ENCODE peak calls at places on chromosomes 16 and 17, in four cellular contexts. Y is WTC11, O is K562, T is HepG2. C is an unnamed sample.

GRCh38 chr17:27414271-27414670 is 42.0 kb upstream of the KSR1 start:
- DNase-seq in Y (no peak), O (no peak), T (no peak), C (no peak)

GRCh38 chr16:84829168-84829965 is 9.6 kb downstream of the CRISPLD2 start:
- DNase-seq in Y (no peak), O (no peak), T (no peak), C (no peak)

GRCh38 chr16:799948-800833 is at the start of gene GNG13:
- DNase-seq in Y (peak; percentile 72), O (peak; percentile 78), T (no peak), C (no peak)

GRCh38 chr16:50884066-50884860 is 142.4 kb downstream of the CYLD start:
- DNase-seq in Y (peak; percentile 87), O (peak; percentile 80), T (peak; percentile 30), C (no peak)

GRCh38 chr17:48241131-48241591 is 133.6 kb downstream of the SNX11 start:
- DNase-seq in Y (no peak), O (peak; percentile 52), T (no peak), C (peak; percentile 54)

GRCh38 chr17:385195-385835 is 32.7 kb upstream of the RPH3AL start:
- DNase-seq in Y (peak; percentile 63), O (peak; percentile 69), T (no peak), C (no peak)

GRCh38 chr16:3328104-3328503 is 22.8 kb downstream of the ZNF75A start:
- DNase-seq in Y (no peak), O (no peak), T (no peak), C (no peak)

GRCh38 chr17:27379863-27380533 is 76.2 kb upstream of the KSR1 start:
- DNase-seq in Y (no peak), O (peak; percentile 68), T (no peak), C (no peak)

GRCh38 chr17:50986989-50987660 is 121.0 kb upstream of the TOB1 start:
- DNase-seq in Y (no peak), O (no peak), T (no peak), C (no peak)

GRCh38 chr16:85557083-85557975 is 55.8 kb upstream of the GSE1 start:
- DNase-seq in Y (no peak), O (peak; percentile 71), T (peak; percentile 75), C (no peak)

GRCh38 chr16:85963746-85964370 is 64.9 kb downstream of the IRF8 start:
- DNase-seq in Y (no peak), O (no peak), T (no peak), C (no peak)

GRCh38 chr16:68470461-68471150 is 22.3 kb upstream of the SMPD3 start:
- DNase-seq in Y (no peak), O (no peak), T (no peak), C (peak; percentile 94)

GRCh38 chr17:40922239-40922638 is 15.2 kb downstream of the KRT23 start:
- DNase-seq in Y (no peak), O (no peak), T (peak; percentile 68), C (no peak)

GRCh38 chr17:55067697-55068439 is 99.3 kb downstream of the STXBP4 start:
- DNase-seq in Y (no peak), O (peak; percentile 22), T (peak; percentile 9), C (no peak)

GRCh38 chr16:1494129-1494640 is 1.0 kb downstream of the TELO2 start:
- DNase-seq in Y (peak; percentile 54), O (no peak), T (peak; percentile 27), C (no peak)

GRCh38 chr17:76473541-76473985 is 6.2 kb downstream of the AANAT start:
- DNase-seq in Y (peak; percentile 82), O (peak; percentile 63), T (no peak), C (no peak)

GRCh38 chr16:59748531-59748930 is 1014.4 kb upstream of the GOT2 start:
- DNase-seq in Y (no peak), O (no peak), T (no peak), C (no peak)

GRCh38 chr16:66306366-66307150 is 59.9 kb upstream of the CDH5 start:
- DNase-seq in Y (no peak), O (no peak), T (no peak), C (no peak)

GRCh38 chr17:48053758-48054237 is 5.6 kb downstream of the NFE2L1 start:
- DNase-seq in Y (no peak), O (no peak), T (no peak), C (no peak)

DNA sequence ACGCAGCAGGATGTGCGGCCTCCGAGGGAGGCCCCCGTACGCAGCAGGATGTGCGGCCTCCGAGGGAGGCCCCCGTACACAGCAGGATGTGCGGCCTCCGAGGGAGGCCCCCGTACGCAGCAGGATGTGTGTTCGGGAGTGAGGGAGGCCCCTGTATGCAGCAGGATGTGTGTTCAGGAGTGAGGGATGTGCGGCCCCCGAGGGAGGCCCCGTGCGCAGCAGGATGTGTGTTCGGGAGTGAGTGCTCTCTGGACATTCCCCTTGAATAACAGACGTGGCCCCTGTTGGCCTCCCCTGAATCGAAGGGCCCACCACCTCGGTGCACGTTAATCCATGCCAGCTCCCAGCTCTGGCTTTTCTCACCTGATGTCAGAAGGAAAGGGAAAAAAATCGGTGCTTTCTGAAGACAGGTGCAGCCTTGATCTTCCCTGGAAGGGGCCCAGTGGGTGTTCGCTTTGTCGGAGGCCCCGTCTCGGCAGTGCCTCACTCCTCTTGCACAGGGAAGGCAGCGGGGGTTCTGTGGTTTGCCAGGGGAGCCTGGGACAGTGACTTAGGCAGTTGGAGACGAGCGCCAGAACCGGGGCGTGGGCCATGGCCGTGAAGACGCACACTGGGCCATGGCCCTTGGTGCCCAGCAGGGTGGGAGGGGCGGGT is 101.6 kb upstream of the CHMP6 start:
- DNase-seq in Y (no peak), O (no peak), T (no peak), C (no peak)
- TF ChIP-seq CREM in Y (no peak), O (no peak), T (no peak), C (no peak)

GRCh38 chr16:76386784-76387183 is 109.6 kb downstream of the CNTNAP4 start:
- DNase-seq in Y (no peak), O (no peak), T (no peak), C (no peak)
- TF ChIP-seq NR2C2 in Y (no peak), O (no peak), T (no peak), C (no peak)

DNA sequence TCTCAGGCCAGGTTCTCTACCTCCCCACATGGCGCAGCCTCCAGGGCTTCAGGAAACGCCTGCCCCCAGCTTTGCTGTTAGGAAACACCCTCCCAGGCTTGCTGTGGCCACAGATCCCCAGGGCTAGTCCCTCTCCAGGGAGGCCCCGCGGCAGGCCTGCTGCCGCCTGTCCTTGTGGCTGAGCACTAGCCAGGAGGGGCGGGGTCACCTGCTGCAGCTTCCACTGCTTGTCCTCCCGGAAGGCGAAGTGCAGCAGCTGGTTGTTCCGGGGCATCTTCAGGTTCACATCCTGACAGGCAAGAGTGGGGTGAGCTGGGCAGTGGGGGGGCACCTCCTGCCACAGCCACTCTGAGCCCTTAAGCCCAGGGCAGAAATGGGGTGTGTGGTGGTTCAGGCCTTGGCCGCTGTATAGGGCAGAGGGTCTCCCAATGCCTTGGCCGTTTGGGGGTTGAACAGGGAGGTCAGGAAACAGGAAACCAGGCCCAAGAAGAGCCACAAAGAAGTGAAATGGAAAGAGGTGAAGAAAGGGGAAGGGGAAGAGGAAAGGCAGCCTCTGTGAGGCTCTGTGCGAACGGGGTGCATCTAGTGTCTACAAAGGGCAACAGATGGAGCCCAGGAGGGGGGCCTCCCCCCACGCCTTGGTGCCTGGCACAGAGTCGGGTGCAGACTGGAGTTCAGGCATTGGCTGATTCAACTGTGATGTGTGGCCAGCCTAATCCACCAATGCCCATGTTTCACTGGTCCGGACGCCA is 2.0 kb downstream of the ROGDI start:
- DNase-seq in Y (no peak), O (peak; percentile 44), T (peak; percentile 56), C (no peak)
- TF ChIP-seq CREM in Y (no peak), O (no peak), T (no peak), C (no peak)

DNA sequence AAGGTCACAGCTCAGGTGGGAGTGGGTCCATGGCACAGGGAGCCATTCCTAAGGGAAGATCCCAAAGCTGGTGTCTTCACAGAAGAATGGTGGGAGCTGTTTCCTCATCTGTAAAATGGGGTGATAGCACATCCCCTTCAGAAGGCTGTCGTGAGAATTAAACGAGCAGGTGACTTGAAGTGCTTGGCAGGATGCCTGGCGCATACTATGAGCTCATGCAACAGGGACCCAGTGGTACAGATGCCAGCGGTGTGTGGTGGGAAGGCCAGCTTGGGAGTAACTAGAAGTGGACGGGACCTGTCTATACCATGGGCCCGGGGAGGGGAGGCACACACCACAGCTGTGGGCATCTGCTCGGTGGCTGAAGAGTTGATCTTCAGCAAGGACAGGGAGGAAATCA is 189.3 kb upstream of the TNRC6C start:
- DNase-seq in Y (no peak), O (no peak), T (no peak), C (no peak)
- TF ChIP-seq NR2C2 in Y (no peak), O (no peak), T (no peak), C (no peak)

GRCh38 chr17:73900516-73900915 is 256.3 kb upstream of the SDK2 start:
- DNase-seq in Y (no peak), O (no peak), T (no peak), C (no peak)

GRCh38 chr17:73899839-73900238 is 255.6 kb upstream of the SDK2 start:
- DNase-seq in Y (no peak), O (no peak), T (no peak), C (no peak)

GRCh38 chr17:73902416-73903181 is 258.4 kb upstream of the SDK2 start:
- DNase-seq in Y (peak; percentile 45), O (no peak), T (no peak), C (no peak)

GRCh38 chr17:73901249-73901648 is 257.0 kb upstream of the SDK2 start:
- DNase-seq in Y (no peak), O (no peak), T (no peak), C (no peak)

GRCh38 chr17:73901661-73902415 is 257.6 kb upstream of the SDK2 start:
- DNase-seq in Y (peak; percentile 65), O (no peak), T (no peak), C (no peak)
- TF ChIP-seq CREM in Y (no peak), O (no peak), T (no peak), C (no peak)

DNA sequence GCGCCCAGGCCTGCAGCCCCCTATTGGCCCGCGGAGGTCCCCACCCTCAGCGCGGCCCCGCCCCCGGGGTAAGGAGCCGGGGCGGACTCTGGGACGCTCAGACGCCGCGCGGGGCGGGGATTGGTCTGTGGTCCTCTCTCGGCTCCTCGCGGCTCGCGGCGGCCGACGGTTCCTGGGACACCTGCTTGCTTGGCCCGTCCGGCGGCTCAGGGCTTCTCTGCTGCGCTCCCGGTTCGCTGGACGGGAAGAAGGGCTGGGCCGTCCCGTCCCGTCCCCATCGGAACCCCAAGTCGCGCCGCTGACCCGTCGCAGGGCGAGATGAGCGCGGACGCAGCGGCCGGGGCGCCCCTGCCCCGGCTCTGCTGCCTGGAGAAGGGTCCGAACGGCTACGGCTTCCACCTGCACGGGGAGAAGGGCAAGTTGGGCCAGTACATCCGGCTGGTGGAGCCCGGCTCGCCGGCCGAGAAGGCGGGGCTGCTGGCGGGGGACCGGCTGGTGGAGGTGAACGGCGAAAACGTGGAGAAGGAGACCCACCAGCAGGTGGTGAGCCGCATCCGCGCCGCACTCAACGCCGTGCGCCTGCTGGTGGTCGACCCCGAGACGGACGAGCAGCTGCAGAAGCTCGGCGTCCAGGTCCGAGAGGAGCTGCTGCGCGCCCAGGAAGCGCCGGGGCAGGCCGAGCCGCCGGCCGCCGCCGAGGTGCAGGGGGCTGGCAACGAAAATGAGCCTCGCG is at the start of gene NHERF1:
- DNase-seq in Y (peak; percentile 61), O (peak; percentile 97), T (peak; percentile 88), C (peak; percentile 60)
- TF ChIP-seq NR2C2 in Y (peak; percentile 45), O (peak; percentile 24), T (no peak), C (no peak)

GRCh38 chr16:23729503-23730424 is 16.7 kb upstream of the ERN2 start:
- DNase-seq in Y (peak; percentile 67), O (peak; percentile 34), T (peak; percentile 51), C (no peak)
- TF ChIP-seq CREM in Y (no peak), O (no peak), T (no peak), C (no peak)

C was measured in GM12878.